ENCODE peak calls at places on chromosomes 5 and 9, in nine cellular contexts. M is SHP77; O is iris pigment epithelial cell; I is mesothelial cell of epicardium; A is stimulated activated CD4-positive, alpha-beta T cell treated with anti-CD3 and anti-CD28 coated beads, Interleukin-2, amount 100 ng/mL, for 48 hours; D is fibroblast of pulmonary artery; T is CD14-positive monocyte; C is lung microvascular endothelial cell; G is stimulated activated CD8-positive, alpha-beta memory T cell treated with anti-CD3 and anti-CD28 coated beads, Interleukin-15, amount 100 ng/mL, for 1 hour. Q is an unnamed sample.

GRCh38 chr5:136209346-136209910 is 16.5 kb upstream of the SMIM32 start:
- DNase-seq in I (no peak), D (no peak), G (no peak), O (no peak), A (no peak), T (no peak), C (no peak), M (no peak), Q (no peak)

GRCh38 chr5:181189962-181190710 is 14.9 kb downstream of the TRIM7 start:
- DNase-seq in I (peak), D (no peak), M (no peak), T (no peak), A (no peak), C (peak), O (no peak), G (no peak), Q (no peak)

GRCh38 chr5:73856972-73857371 is 231.0 kb downstream of the ARHGEF28 start:
- DNase-seq in M (no peak), A (no peak), G (no peak), C (peak), O (peak), T (no peak), D (peak), I (no peak), Q (no peak)

GRCh38 chr5:107090471-107090870 is 580.3 kb downstream of the EFNA5 start:
- DNase-seq in T (no peak), M (no peak), O (peak), A (no peak), G (no peak), C (no peak), D (no peak), I (no peak), Q (no peak)

GRCh38 chr9:128265348-128265847 is 10.4 kb downstream of the GOLGA2 start:
- DNase-seq in T (no peak), D (no peak), M (no peak), I (no peak), G (no peak), O (no peak), C (no peak), A (no peak), Q (no peak)

GRCh38 chr5:179132586-179133355 is 72.6 kb downstream of the ZNF354C start:
- DNase-seq in O (peak), G (no peak), A (no peak), D (no peak), I (no peak), T (peak), C (no peak), M (no peak), Q (no peak)

GRCh38 chr5:54009357-54009756 is 301.0 kb downstream of the ARL15 start:
- DNase-seq in I (no peak), O (no peak), D (no peak), G (no peak), A (no peak), M (no peak), T (no peak), C (no peak), Q (no peak)

GRCh38 chr5:35009059-35009458 is 38.7 kb downstream of the AGXT2 start:
- DNase-seq in D (no peak), I (no peak), T (no peak), M (no peak), G (no peak), C (no peak), A (no peak), O (no peak), Q (no peak)

GRCh38 chr5:172274951-172275753 is 8.4 kb downstream of the UBTD2 start:
- DNase-seq in A (peak), O (peak), T (peak), G (no peak), M (no peak), I (no peak), C (no peak), D (peak), Q (no peak)

GRCh38 chr9:35760651-35761050 is 6.6 kb upstream of the MSMP start:
- DNase-seq in D (peak), T (no peak), G (no peak), M (peak), C (peak), I (no peak), O (peak), A (no peak), Q (no peak)

GRCh38 chr9:131588396-131588795 is 43.1 kb downstream of the PRRT1B start:
- DNase-seq in M (no peak), A (no peak), D (no peak), O (no peak), G (no peak), T (no peak), I (no peak), C (no peak), Q (no peak)

GRCh38 chr5:174731214-174732039 is 7.0 kb downstream of the MSX2 start:
- DNase-seq in M (no peak), T (no peak), A (no peak), D (no peak), O (no peak), G (no peak), I (no peak), C (no peak), Q (no peak)

GRCh38 chr5:151253604-151253948 is 591 bp downstream of the GM2A start:
- DNase-seq in O (no peak), I (no peak), G (no peak), M (no peak), C (no peak), D (no peak), A (no peak), T (no peak), Q (no peak)

GRCh38 chr5:159050408-159051091 is 49.2 kb downstream of the EBF1 start:
- DNase-seq in D (peak), I (no peak), G (no peak), O (peak), A (no peak), T (no peak), C (no peak), M (no peak), Q (no peak)

Q was measured in KG1.